ENCODE peak calls at places on chromosomes 3 and 15, in eight cellular contexts. Q is NCI-H1694 treated with DMSO at 0.1 percent for 48 hours; G is NCI-H1105 treated with DMSO at 0.1 percent for 48 hours; W is hippocampal formation; P is psoas muscle; Y is stimulated activated CD8-positive, alpha-beta memory T cell treated with anti-CD3 and anti-CD28 coated beads, Interleukin-15, amount 100 ng/mL, for 24 hours; H is activated CD4-positive, CD25-positive, alpha-beta regulatory T cell treated with anti-CD3 and anti-CD28 coated beads, Interleukin-2, amount 50 U/mL, for 72 hours; K is LoVo. N is an unnamed sample.

GRCh38 chr3:143975549-143976152 is 4.0 kb downstream of the DIPK2A start:
- DNase-seq in P (no peak), W (peak), K (peak), G (peak), Q (peak), H (no peak), Y (no peak), N (peak)

GRCh38 chr15:88651971-88652370 is 13.2 kb downstream of the ISG20 start:
- DNase-seq in K (no peak), P (no peak), H (no peak), Y (no peak), Q (no peak), G (no peak), W (no peak), N (peak)

GRCh38 chr15:26773917-26774316 is 1.1 kb upstream of the GABRB3 start:
- DNase-seq in W (no peak), G (no peak), P (no peak), Q (no peak), K (no peak), H (no peak), Y (no peak), N (no peak)

GRCh38 chr3:69443554-69443953 is 57.7 kb upstream of the FRMD4B start:
- DNase-seq in W (no peak), Y (no peak), P (no peak), K (no peak), G (no peak), Q (no peak), H (no peak), N (no peak)

GRCh38 chr15:74202461-74203401 is at the start of gene STRA6:
- DNase-seq in W (no peak), Q (peak), H (no peak), K (no peak), P (no peak), G (no peak), Y (no peak), N (peak)

GRCh38 chr3:105394177-105394576 is 27.5 kb downstream of the ALCAM start:
- DNase-seq in Y (no peak), W (no peak), H (no peak), K (no peak), Q (no peak), P (no peak), G (no peak), N (no peak)

GRCh38 chr3:160554980-160555379 is 10.4 kb downstream of the KPNA4 start:
- DNase-seq in Q (no peak), P (no peak), Y (no peak), G (no peak), H (no peak), W (no peak), K (no peak), N (no peak)

GRCh38 chr15:77075528-77075927 is 4.6 kb upstream of the TSPAN3 start:
- DNase-seq in H (no peak), P (no peak), Y (no peak), Q (no peak), W (peak), K (peak), G (no peak), N (peak)

GRCh38 chr15:58951388-58952060 is 18.0 kb upstream of the SLTM start:
- DNase-seq in Q (no peak), W (no peak), Y (no peak), P (no peak), H (no peak), G (peak), K (peak), N (no peak)

GRCh38 chr3:44932986-44933944 is 42.7 kb downstream of the ZDHHC3 start:
- DNase-seq in Q (no peak), W (no peak), P (no peak), G (no peak), Y (no peak), K (no peak), H (no peak), N (peak)

GRCh38 chr3:52684184-52684583 is 1.5 kb downstream of the PBRM1 start:
- DNase-seq in K (no peak), H (no peak), W (no peak), G (no peak), Q (no peak), Y (no peak), P (no peak), N (no peak)

GRCh38 chr3:60081381-60082095 is 1031.7 kb upstream of the CFAP20DC start:
- DNase-seq in K (no peak), P (no peak), G (no peak), H (no peak), Y (no peak), W (no peak), Q (no peak), N (no peak)

GRCh38 chr3:38985581-38985980 is 66.2 kb downstream of the SCN11A start:
- DNase-seq in G (no peak), K (no peak), P (no peak), Q (no peak), W (no peak), Y (no peak), H (no peak), N (no peak)

GRCh38 chr15:96053039-96054021 is 277.2 kb upstream of the NR2F2 start:
- DNase-seq in G (peak), Y (no peak), K (peak), H (no peak), Q (no peak), P (peak), W (no peak), N (peak)

GRCh38 chr15:74723754-74724334 is 1.5 kb downstream of the CYP1A1 start:
- DNase-seq in G (peak), K (peak), H (no peak), Y (no peak), Q (peak), P (no peak), W (peak), N (peak)

GRCh38 chr3:195155842-195156241 is 115.1 kb downstream of the XXYLT1 start:
- DNase-seq in H (no peak), Q (no peak), G (no peak), W (no peak), K (no peak), P (no peak), Y (no peak), N (no peak)

GRCh38 chr3:47857151-47857550 is 54.2 kb downstream of the DHX30 start:
- DNase-seq in P (no peak), H (no peak), W (no peak), G (no peak), Y (no peak), Q (no peak), K (no peak), N (no peak)

GRCh38 chr15:73388256-73388781 is 19.6 kb upstream of the HCN4 start:
- DNase-seq in Y (no peak), K (peak), G (no peak), Q (no peak), W (no peak), H (no peak), P (no peak), N (no peak)

GRCh38 chr3:50418845-50419244 is 59.5 kb upstream of the TMEM115 start:
- DNase-seq in K (no peak), Q (no peak), Y (no peak), P (no peak), W (no peak), G (no peak), H (no peak), N (no peak)

GRCh38 chr3:129563850-129564535 is 21.0 kb downstream of the H1-8 start:
- DNase-seq in H (no peak), W (no peak), P (peak), Q (no peak), Y (no peak), G (no peak), K (no peak), N (no peak)

GRCh38 chr15:22838292-22839042 is at the start of gene NIPA2:
- DNase-seq in H (peak), Q (peak), W (peak), Y (peak), G (peak), P (peak), K (peak), N (peak)

GRCh38 chr3:111745786-111746185 is 113.3 kb upstream of the PHLDB2 start:
- DNase-seq in P (no peak), Q (no peak), W (no peak), Y (no peak), H (no peak), K (no peak), G (no peak), N (no peak)

GRCh38 chr15:87268675-87269074 is 987.9 kb downstream of the NTRK3 start:
- DNase-seq in Q (no peak), P (no peak), H (no peak), G (no peak), K (no peak), W (no peak), Y (no peak), N (no peak)

GRCh38 chr3:46496745-46497555 is 826 bp upstream of the RTP3 start:
- DNase-seq in P (no peak), H (no peak), Q (no peak), Y (no peak), K (no peak), W (no peak), G (no peak), N (no peak)

GRCh38 chr15:32718822-32719716 is 1.3 kb downstream of the GREM1 start:
- DNase-seq in K (no peak), G (no peak), Y (no peak), Q (no peak), W (no peak), H (no peak), P (no peak), N (no peak)

GRCh38 chr3:9901967-9902366 is 681 bp upstream of the IL17RE start:
- DNase-seq in G (no peak), K (no peak), W (no peak), Y (no peak), P (no peak), H (no peak), Q (no peak), N (no peak)

GRCh38 chr15:79459666-79460065 is 27.5 kb downstream of the MINAR1 start:
- DNase-seq in H (no peak), Y (no peak), P (no peak), Q (no peak), G (no peak), K (no peak), W (no peak), N (no peak)

GRCh38 chr3:60094392-60094947 is 1044.6 kb upstream of the CFAP20DC start:
- DNase-seq in W (no peak), K (no peak), G (peak), H (no peak), Y (no peak), P (no peak), Q (no peak), N (no peak)

GRCh38 chr3:193962986-193963683 is 172.8 kb upstream of the HES1 start:
- DNase-seq in K (no peak), H (no peak), P (no peak), Y (no peak), W (no peak), Q (no peak), G (no peak), N (no peak)

GRCh38 chr3:29183346-29184087 is 97.4 kb upstream of the RBMS3 start:
- DNase-seq in K (no peak), W (no peak), P (no peak), Y (no peak), H (no peak), Q (no peak), G (no peak), N (no peak)

GRCh38 chr3:77411990-77412389 is 372.1 kb downstream of the ROBO2 start:
- DNase-seq in W (no peak), K (no peak), G (no peak), H (no peak), Y (no peak), P (no peak), Q (no peak), N (no peak)

GRCh38 chr15:49815937-49816336 is 195.1 kb downstream of the DTWD1 start:
- DNase-seq in P (no peak), H (no peak), W (no peak), G (no peak), K (no peak), Q (peak), Y (no peak), N (no peak)

GRCh38 chr3:32575451-32575850 is 4.8 kb upstream of the DYNC1LI1 start:
- DNase-seq in G (no peak), H (no peak), P (no peak), W (no peak), K (no peak), Y (no peak), Q (no peak), N (no peak)

GRCh38 chr3:110815008-110815583 is 256.5 kb upstream of the NECTIN3 start:
- DNase-seq in P (no peak), Y (no peak), K (no peak), Q (no peak), G (no peak), H (no peak), W (no peak), N (no peak)

GRCh38 chr3:27573780-27574437 is 89.7 kb upstream of the SLC4A7 start:
- DNase-seq in G (no peak), K (no peak), H (no peak), W (no peak), Y (no peak), P (no peak), Q (no peak), N (no peak)

GRCh38 chr3:71348831-71349230 is 234.7 kb downstream of the FOXP1 start:
- DNase-seq in Y (no peak), P (no peak), K (no peak), G (no peak), Q (no peak), W (no peak), H (no peak), N (no peak)